ENCODE peak calls at places on chromosomes 13 and 19, in four cellular contexts. C, O, L and W are unnamed samples.

GRCh38 chr19:28605501-28606268 is 607.3 kb downstream of the UQCRFS1 start:
- DNase-seq in C (no peak), L (no peak), O (no peak), W (no peak)

GRCh38 chr19:49871349-49871985 is 4.1 kb upstream of the PNKP start:
- DNase-seq in L (no peak), C (no peak), O (no peak), W (no peak)

GRCh38 chr19:10152100-10152499 is 32.4 kb upstream of the EIF3G start:
- DNase-seq in O (no peak), C (no peak), L (no peak), W (no peak)

GRCh38 chr19:46958542-46958941 is 61.1 kb upstream of the NPAS1 start:
- DNase-seq in L (no peak), C (no peak), O (no peak), W (no peak)

GRCh38 chr13:110108348-110109139 is 198.4 kb downstream of the COL4A1 start:
- DNase-seq in C (peak), O (peak), L (peak), W (no peak)

GRCh38 chr13:58919551-58919950 is 1244.2 kb downstream of the DIAPH3 start:
- DNase-seq in C (no peak), O (no peak), L (no peak), W (no peak)

GRCh38 chr13:113976711-113977684 is 3.1 kb upstream of the C13orf46 start:
- DNase-seq in C (no peak), O (no peak), L (no peak), W (no peak)

GRCh38 chr13:102033719-102034446 is 368.0 kb downstream of the FGF14 start:
- DNase-seq in L (no peak), C (no peak), O (no peak), W (no peak)

GRCh38 chr13:110306960-110307696 is at the start of the genes COL4A1 and COL4A2:
- DNase-seq in C (no peak), L (no peak), O (peak), W (no peak)

GRCh38 chr13:40101708-40102359 is 446.4 kb downstream of the COG6 start:
- DNase-seq in C (no peak), O (no peak), L (no peak), W (peak)

GRCh38 chr19:6891761-6892385 is 4.5 kb downstream of the ADGRE1 start:
- DNase-seq in C (no peak), O (no peak), L (no peak), W (no peak)

GRCh38 chr19:48450863-48451262 is 4.5 kb upstream of the KCNJ14 start:
- DNase-seq in O (no peak), L (no peak), C (no peak), W (no peak)

GRCh38 chr13:78176880-78177279 is 258.2 kb upstream of the EDNRB start:
- DNase-seq in C (peak), O (no peak), L (no peak), W (no peak)

GRCh38 chr13:96728463-96728862 is 265.8 kb downstream of the OXGR1 start:
- DNase-seq in C (no peak), L (no peak), O (no peak), W (no peak)

GRCh38 chr13:107339209-107339608 is 771.3 kb upstream of the ARGLU1 start:
- DNase-seq in L (no peak), O (no peak), C (no peak), W (no peak)

GRCh38 chr13:31982540-31982939 is 49.0 kb upstream of the FRY start:
- DNase-seq in C (no peak), O (peak), L (no peak), W (no peak)

GRCh38 chr19:17125728-17126677 is 50.4 kb downstream of the MYO9B start:
- DNase-seq in L (peak), O (peak), C (no peak), W (peak)

DNA sequence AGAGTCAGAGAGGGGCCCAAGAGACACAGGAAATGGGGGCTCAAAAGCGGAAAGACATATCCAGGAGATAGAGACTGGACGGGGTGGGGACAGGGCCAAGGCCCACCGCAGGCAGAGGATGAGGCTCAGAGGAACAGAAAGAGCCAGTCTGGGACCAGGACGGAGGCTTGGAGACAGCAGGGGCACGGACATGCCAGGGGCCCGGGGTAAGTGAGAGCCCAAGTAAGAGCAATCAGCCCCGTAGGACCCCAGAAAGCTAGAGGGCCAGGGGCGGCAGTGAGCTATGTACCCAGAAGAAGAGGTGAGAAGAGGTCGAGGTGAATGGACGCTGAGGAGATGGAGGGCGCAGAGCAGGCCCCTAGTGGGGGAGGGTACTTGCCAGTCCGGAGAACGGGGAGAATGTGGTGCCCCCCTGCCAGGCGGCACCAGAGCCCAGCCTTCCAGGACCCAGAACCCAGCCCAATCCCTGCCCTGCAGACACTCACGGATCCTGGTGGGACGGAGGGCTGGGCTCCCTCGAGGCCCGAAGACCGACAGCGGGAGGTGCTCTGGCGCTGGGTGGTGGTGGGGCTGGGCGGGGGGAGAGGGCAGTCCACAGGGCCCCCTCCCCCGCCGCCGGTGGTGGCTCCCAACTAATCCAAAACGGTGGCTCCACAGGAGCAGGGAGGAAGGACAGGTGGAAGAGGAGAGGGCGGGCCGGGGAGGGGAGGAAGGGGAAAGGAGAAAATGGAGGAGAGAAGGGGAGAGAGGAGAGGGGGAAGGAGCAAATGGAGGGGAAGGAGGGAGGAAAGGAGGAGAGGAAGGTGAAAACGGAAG is 1.0 kb downstream of the GRIK5 start:
- DNase-seq in L (no peak), C (no peak), O (no peak), W (no peak)
- H3K4me3 ChIP-seq in L (peak), C (no peak), O (peak), W (no peak)

DNA sequence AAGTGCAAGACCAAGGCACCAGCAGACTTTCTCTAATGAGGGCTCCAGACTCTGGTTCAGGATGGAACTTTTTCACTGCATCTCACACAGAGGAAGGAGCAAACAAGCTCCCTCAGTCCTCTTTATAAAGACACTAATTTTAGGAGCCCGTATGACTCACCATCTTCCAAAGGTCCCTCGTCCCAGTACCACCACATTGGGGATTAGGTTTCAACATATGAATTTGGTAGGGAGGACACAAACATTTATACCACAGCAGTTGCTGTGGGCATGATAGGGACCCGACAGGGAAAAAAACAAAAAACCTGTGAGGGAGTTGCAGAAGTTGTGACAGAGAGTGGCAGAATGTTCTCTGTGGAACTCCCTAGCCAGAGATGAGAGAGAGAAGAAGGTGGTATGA is 6.5 kb upstream of the CNMD start:
- DNase-seq in C (no peak), O (no peak), L (no peak), W (no peak)
- TF ChIP-seq CTCF in C (no peak), O (no peak), L (no peak), W (no peak)

DNA sequence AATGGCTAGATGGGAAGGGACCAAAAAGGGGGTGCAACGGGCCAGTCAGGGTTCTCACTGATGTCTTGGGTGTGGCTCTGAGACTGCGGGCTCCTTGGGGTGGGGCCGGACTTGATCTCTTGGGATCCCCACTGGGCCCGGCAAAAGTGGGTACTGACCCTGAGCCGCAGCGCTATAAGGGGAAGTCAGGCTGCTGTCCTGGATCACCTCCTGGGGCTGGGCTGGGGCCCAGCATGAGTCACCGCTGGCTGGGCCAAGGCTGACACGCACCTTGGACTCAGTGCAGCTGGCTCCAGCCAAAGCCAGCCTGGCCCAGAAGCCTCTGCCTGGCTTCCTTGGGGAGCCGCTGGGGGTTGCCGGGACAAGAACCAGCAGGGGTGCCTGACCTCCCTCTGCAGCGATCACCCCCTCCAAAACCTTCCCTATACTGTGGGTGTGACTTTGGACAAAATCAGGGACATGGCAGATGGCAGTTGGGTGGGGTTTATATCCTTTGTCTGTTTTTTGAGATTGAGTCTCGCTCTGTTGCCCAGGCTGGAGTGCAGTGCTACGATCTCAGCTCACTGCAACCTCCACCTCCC is 614 bp upstream of the IQCN start:
- DNase-seq in O (peak), L (peak), C (no peak), W (no peak)
- H3K4me3 ChIP-seq in O (peak), L (no peak), C (no peak), W (no peak)

DNA sequence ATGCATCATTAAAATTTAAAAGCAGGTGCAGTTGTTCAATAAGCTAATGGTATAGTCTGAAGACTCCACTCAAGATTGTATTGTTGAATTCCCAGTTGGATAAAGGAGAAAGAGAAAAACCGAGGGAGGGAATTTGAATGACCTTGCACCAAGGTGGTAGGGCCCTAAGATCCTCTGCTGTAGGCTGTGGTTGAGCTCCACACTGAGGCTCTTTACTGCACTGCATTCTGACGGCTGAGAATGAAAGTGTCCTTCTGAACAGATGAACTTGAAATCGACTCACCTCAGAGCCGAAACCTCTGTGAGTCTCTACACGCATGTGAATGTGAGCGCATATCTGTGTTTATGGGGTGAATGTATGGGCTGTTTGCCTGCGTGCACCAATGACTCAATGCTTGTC is 388.9 kb upstream of the DACH1 start:
- DNase-seq in C (peak), L (no peak), O (no peak), W (no peak)
- TF ChIP-seq CTCF in C (peak), L (no peak), O (no peak), W (peak)

GRCh38 chr19:38395381-38396127 is 7.1 kb downstream of the SPRED3 start:
- DNase-seq in O (no peak), L (no peak), C (no peak), W (peak)
- H3K4me3 ChIP-seq in O (no peak), L (no peak), C (no peak), W (peak)

DNA sequence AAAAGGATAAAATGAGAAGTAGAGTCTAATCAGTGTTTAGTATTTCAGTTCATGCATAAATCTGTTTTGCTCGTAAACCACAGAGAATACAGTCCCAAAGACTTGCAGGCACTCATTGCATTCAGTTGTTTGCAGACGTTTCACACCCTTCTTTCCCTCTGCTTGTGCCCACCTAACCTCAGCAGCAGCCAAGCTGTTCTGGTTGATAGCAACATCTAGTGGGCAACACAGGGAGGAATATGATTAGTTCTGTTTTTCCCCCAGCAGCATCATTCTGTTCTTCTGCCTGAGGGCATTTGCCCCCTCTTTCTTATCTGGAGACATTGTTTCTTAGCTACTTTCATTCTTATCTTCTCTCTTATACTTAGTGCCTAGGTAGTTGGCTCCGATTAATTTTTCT is 135.6 kb downstream of the PAN3 start:
- DNase-seq in L (no peak), O (no peak), C (no peak), W (no peak)
- TF ChIP-seq CTCF in L (no peak), O (no peak), C (no peak), W (no peak)

GRCh38 chr13:20191311-20191901 is 1.3 kb downstream of the GJB2 start:
- DNase-seq in L (no peak), C (no peak), O (no peak), W (no peak)
- H3K4me3 ChIP-seq in L (no peak), C (peak), O (no peak), W (peak)

DNA sequence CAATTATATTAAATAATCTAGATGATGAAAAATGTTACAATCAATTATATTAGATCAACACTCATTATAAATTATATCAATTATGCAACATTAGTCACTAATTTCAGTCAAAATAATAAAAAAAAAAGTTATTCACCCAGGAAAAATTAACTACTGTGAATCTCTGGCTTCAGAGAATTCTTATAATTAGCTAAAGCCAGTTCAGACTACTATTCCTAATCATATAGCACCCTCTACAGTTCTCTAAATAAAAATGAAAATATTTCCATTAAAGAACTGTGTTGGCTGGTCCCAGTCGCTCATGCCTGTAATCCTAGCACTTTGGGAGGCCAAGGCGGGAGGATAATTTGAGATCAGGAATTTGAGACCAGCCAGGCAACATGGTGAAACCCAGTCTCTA is 33.0 kb downstream of the XPO4 start:
- DNase-seq in O (no peak), C (no peak), L (no peak), W (no peak)
- TF ChIP-seq CTCF in O (no peak), C (no peak), L (peak), W (no peak)

GRCh38 chr13:91349992-91350911 is 2.8 kb downstream of the MIR17HG start:
- DNase-seq in O (no peak), C (no peak), L (no peak), W (no peak)
- H3K4me3 ChIP-seq in O (no peak), C (peak), L (no peak), W (peak)

GRCh38 chr13:61685683-61686013 is 270.0 kb upstream of the PCDH20 start:
- DNase-seq in C (no peak), O (no peak), L (no peak), W (no peak)
- TF ChIP-seq CTCF in C (no peak), O (no peak), L (peak), W (no peak)